ENCODE peak calls at places on chromosome 10, in five cellular contexts. One of them, this sample, is unnamed.

GRCh38 chr10:66215005-66215404 is 710.8 kb upstream of the LRRTM3 start:
- DNase-seq in activated naive CD8-positive, alpha-beta T cell treated with anti-CD3 and anti-CD28 coated beads, Interleukin-2, amount 50 U/mL, for 24 hours: no peak
- DNase-seq in amniotic stem cell: no peak
- DNase-seq in HFF-Myc: no peak
- DNase-seq in NCI-H1092: no peak
- DNase-seq in this sample: no peak

GRCh38 chr10:5776150-5776880 is 36.9 kb downstream of the GDI2 start:
- DNase-seq in activated naive CD8-positive, alpha-beta T cell treated with anti-CD3 and anti-CD28 coated beads, Interleukin-2, amount 50 U/mL, for 24 hours: no peak
- DNase-seq in amniotic stem cell: peak
- DNase-seq in HFF-Myc: no peak
- DNase-seq in NCI-H1092: no peak
- DNase-seq in this sample: peak

GRCh38 chr10:103859161-103860141 is 4.1 kb upstream of the SH3PXD2A start:
- DNase-seq in activated naive CD8-positive, alpha-beta T cell treated with anti-CD3 and anti-CD28 coated beads, Interleukin-2, amount 50 U/mL, for 24 hours: peak
- DNase-seq in amniotic stem cell: no peak
- DNase-seq in HFF-Myc: peak
- DNase-seq in NCI-H1092: peak
- DNase-seq in this sample: peak

GRCh38 chr10:118259288-118259906 is 82.7 kb downstream of the FAM204A start:
- DNase-seq in activated naive CD8-positive, alpha-beta T cell treated with anti-CD3 and anti-CD28 coated beads, Interleukin-2, amount 50 U/mL, for 24 hours: peak
- DNase-seq in amniotic stem cell: no peak
- DNase-seq in HFF-Myc: no peak
- DNase-seq in NCI-H1092: peak
- DNase-seq in this sample: peak

GRCh38 chr10:44788147-44788819 is 122.9 kb upstream of the TMEM72 start:
- DNase-seq in activated naive CD8-positive, alpha-beta T cell treated with anti-CD3 and anti-CD28 coated beads, Interleukin-2, amount 50 U/mL, for 24 hours: no peak
- DNase-seq in amniotic stem cell: no peak
- DNase-seq in HFF-Myc: no peak
- DNase-seq in NCI-H1092: no peak
- DNase-seq in this sample: no peak

GRCh38 chr10:46018453-46019169 is 11.8 kb downstream of the NCOA4 start:
- DNase-seq in activated naive CD8-positive, alpha-beta T cell treated with anti-CD3 and anti-CD28 coated beads, Interleukin-2, amount 50 U/mL, for 24 hours: no peak
- DNase-seq in amniotic stem cell: no peak
- DNase-seq in HFF-Myc: no peak
- DNase-seq in NCI-H1092: no peak
- DNase-seq in this sample: no peak

GRCh38 chr10:3995302-3996210 is 210.5 kb upstream of the KLF6 start:
- DNase-seq in activated naive CD8-positive, alpha-beta T cell treated with anti-CD3 and anti-CD28 coated beads, Interleukin-2, amount 50 U/mL, for 24 hours: no peak
- DNase-seq in amniotic stem cell: no peak
- DNase-seq in HFF-Myc: peak
- DNase-seq in NCI-H1092: no peak
- DNase-seq in this sample: peak

GRCh38 chr10:46550076-46550790 is 6.2 kb downstream of the GPRIN2 start:
- DNase-seq in activated naive CD8-positive, alpha-beta T cell treated with anti-CD3 and anti-CD28 coated beads, Interleukin-2, amount 50 U/mL, for 24 hours: no peak
- DNase-seq in amniotic stem cell: no peak
- DNase-seq in HFF-Myc: no peak
- DNase-seq in NCI-H1092: no peak
- DNase-seq in this sample: no peak

GRCh38 chr10:5658871-5659618 is 7.3 kb downstream of the ASB13 start:
- DNase-seq in activated naive CD8-positive, alpha-beta T cell treated with anti-CD3 and anti-CD28 coated beads, Interleukin-2, amount 50 U/mL, for 24 hours: no peak
- DNase-seq in amniotic stem cell: no peak
- DNase-seq in HFF-Myc: no peak
- DNase-seq in NCI-H1092: no peak
- DNase-seq in this sample: no peak

GRCh38 chr10:110643670-110644597 is at the start of gene RBM20:
- DNase-seq in activated naive CD8-positive, alpha-beta T cell treated with anti-CD3 and anti-CD28 coated beads, Interleukin-2, amount 50 U/mL, for 24 hours: peak
- DNase-seq in amniotic stem cell: no peak
- DNase-seq in HFF-Myc: no peak
- DNase-seq in NCI-H1092: no peak
- DNase-seq in this sample: peak

GRCh38 chr10:51273572-51273971 is 199.3 kb downstream of the PRKG1 start:
- DNase-seq in activated naive CD8-positive, alpha-beta T cell treated with anti-CD3 and anti-CD28 coated beads, Interleukin-2, amount 50 U/mL, for 24 hours: no peak
- DNase-seq in amniotic stem cell: no peak
- DNase-seq in HFF-Myc: no peak
- DNase-seq in NCI-H1092: no peak
- DNase-seq in this sample: no peak

GRCh38 chr10:24344279-24344678 is 135.3 kb downstream of the KIAA1217 start:
- DNase-seq in activated naive CD8-positive, alpha-beta T cell treated with anti-CD3 and anti-CD28 coated beads, Interleukin-2, amount 50 U/mL, for 24 hours: no peak
- DNase-seq in amniotic stem cell: peak
- DNase-seq in HFF-Myc: peak
- DNase-seq in NCI-H1092: no peak
- DNase-seq in this sample: peak

GRCh38 chr10:24196426-24197039 is 12.4 kb upstream of the KIAA1217 start:
- DNase-seq in activated naive CD8-positive, alpha-beta T cell treated with anti-CD3 and anti-CD28 coated beads, Interleukin-2, amount 50 U/mL, for 24 hours: peak
- DNase-seq in amniotic stem cell: peak
- DNase-seq in HFF-Myc: no peak
- DNase-seq in NCI-H1092: peak
- DNase-seq in this sample: peak

GRCh38 chr10:88830643-88831277 is 20.9 kb downstream of the ANKRD22 start:
- DNase-seq in activated naive CD8-positive, alpha-beta T cell treated with anti-CD3 and anti-CD28 coated beads, Interleukin-2, amount 50 U/mL, for 24 hours: no peak
- DNase-seq in amniotic stem cell: no peak
- DNase-seq in HFF-Myc: no peak
- DNase-seq in NCI-H1092: no peak
- DNase-seq in this sample: no peak

GRCh38 chr10:131819241-131820072 is 81.4 kb upstream of the PPP2R2D start:
- DNase-seq in activated naive CD8-positive, alpha-beta T cell treated with anti-CD3 and anti-CD28 coated beads, Interleukin-2, amount 50 U/mL, for 24 hours: no peak
- DNase-seq in amniotic stem cell: no peak
- DNase-seq in HFF-Myc: no peak
- DNase-seq in NCI-H1092: no peak
- DNase-seq in this sample: no peak

GRCh38 chr10:63208981-63209380 is 75.9 kb downstream of the NRBF2 start:
- DNase-seq in activated naive CD8-positive, alpha-beta T cell treated with anti-CD3 and anti-CD28 coated beads, Interleukin-2, amount 50 U/mL, for 24 hours: no peak
- DNase-seq in amniotic stem cell: no peak
- DNase-seq in HFF-Myc: no peak
- DNase-seq in NCI-H1092: no peak
- DNase-seq in this sample: peak

GRCh38 chr10:128624656-128625530 is 498.7 kb upstream of the MKI67 start:
- DNase-seq in activated naive CD8-positive, alpha-beta T cell treated with anti-CD3 and anti-CD28 coated beads, Interleukin-2, amount 50 U/mL, for 24 hours: no peak
- DNase-seq in amniotic stem cell: no peak
- DNase-seq in HFF-Myc: no peak
- DNase-seq in NCI-H1092: no peak
- DNase-seq in this sample: no peak

GRCh38 chr10:87702973-87703294 is 43.3 kb downstream of the PAPSS2 start:
- DNase-seq in activated naive CD8-positive, alpha-beta T cell treated with anti-CD3 and anti-CD28 coated beads, Interleukin-2, amount 50 U/mL, for 24 hours: no peak
- DNase-seq in amniotic stem cell: no peak
- DNase-seq in HFF-Myc: no peak
- DNase-seq in NCI-H1092: no peak
- DNase-seq in this sample: no peak

GRCh38 chr10:67676208-67676825 is 19.7 kb downstream of the CTNNA3 start:
- DNase-seq in activated naive CD8-positive, alpha-beta T cell treated with anti-CD3 and anti-CD28 coated beads, Interleukin-2, amount 50 U/mL, for 24 hours: no peak
- DNase-seq in amniotic stem cell: no peak
- DNase-seq in HFF-Myc: no peak
- DNase-seq in NCI-H1092: no peak
- DNase-seq in this sample: no peak

GRCh38 chr10:77073066-77073960 is 564.3 kb downstream of the KCNMA1 start:
- DNase-seq in activated naive CD8-positive, alpha-beta T cell treated with anti-CD3 and anti-CD28 coated beads, Interleukin-2, amount 50 U/mL, for 24 hours: no peak
- DNase-seq in amniotic stem cell: no peak
- DNase-seq in HFF-Myc: no peak
- DNase-seq in NCI-H1092: no peak
- DNase-seq in this sample: peak

GRCh38 chr10:24034571-24034970 is 174.4 kb upstream of the KIAA1217 start:
- DNase-seq in activated naive CD8-positive, alpha-beta T cell treated with anti-CD3 and anti-CD28 coated beads, Interleukin-2, amount 50 U/mL, for 24 hours: no peak
- DNase-seq in amniotic stem cell: no peak
- DNase-seq in HFF-Myc: no peak
- DNase-seq in NCI-H1092: no peak
- DNase-seq in this sample: no peak